ENCODE peak calls at places on chromosomes 6 and 20, in ten cellular contexts. K is tibial nerve, S is H1, I is A549, T is K562, Q is suprapubic skin, X is ovary, G is HepG2, L is upper lobe of left lung, E is transverse colon. C is an unnamed sample.

GRCh38 chr6:145815351-145815772 is 767 bp upstream of the FBXO30 start:
- DNase-seq in K (no peak), S (peak; percentile 74), I (peak; percentile 33), T (peak; percentile 47), Q (no peak), X (no peak), G (no peak), L (no peak), E (no peak), C (no peak)

GRCh38 chr6:1524040-1524480 is 85.7 kb upstream of the FOXC1 start:
- DNase-seq in K (peak; percentile 53), S (peak; percentile 94), I (peak; percentile 32), T (peak; percentile 91), Q (no peak), X (peak; percentile 83), G (no peak), L (peak; percentile 64), E (peak; percentile 36), C (peak; percentile 29)

GRCh38 chr6:33694401-33694931 is 17.0 kb downstream of the UQCC2 start:
- DNase-seq in K (no peak), S (no peak), I (no peak), T (peak; percentile 56), Q (no peak), X (no peak), G (no peak), L (no peak), E (no peak), C (no peak)

GRCh38 chr6:113630365-113630737 is 226.8 kb upstream of the MARCKS start:
- DNase-seq in K (no peak), S (no peak), I (no peak), T (no peak), Q (no peak), X (no peak), G (no peak), L (no peak), E (no peak), C (no peak)

GRCh38 chr20:21559305-21559704 is 45.4 kb upstream of the NKX2-2 start:
- DNase-seq in K (no peak), S (no peak), I (no peak), T (no peak), Q (no peak), X (no peak), G (no peak), L (no peak), E (no peak), C (no peak)

GRCh38 chr6:7461416-7461815 is 71.8 kb downstream of the RIOK1 start:
- DNase-seq in K (no peak), S (no peak), I (no peak), T (no peak), Q (no peak), X (no peak), G (no peak), L (no peak), E (no peak), C (no peak)

GRCh38 chr6:70707893-70708292 is 40.2 kb downstream of the SMAP1 start:
- DNase-seq in K (no peak), S (no peak), I (no peak), T (no peak), Q (no peak), X (no peak), G (no peak), L (no peak), E (no peak), C (no peak)

GRCh38 chr6:57021086-57021720 is 25.3 kb upstream of the KIAA1586 start:
- DNase-seq in K (no peak), S (no peak), I (peak; percentile 36), T (peak; percentile 35), Q (no peak), X (no peak), G (peak; percentile 46), L (no peak), E (no peak), C (no peak)

GRCh38 chr20:1119128-1119505 is 715 bp downstream of the PSMF1 start:
- DNase-seq in K (no peak), S (no peak), I (no peak), T (no peak), Q (no peak), X (no peak), G (peak; percentile 19), L (no peak), E (no peak), C (no peak)

GRCh38 chr6:150245148-150245547 is 102.3 kb downstream of the PPP1R14C start:
- DNase-seq in K (no peak), S (no peak), I (no peak), T (no peak), Q (no peak), X (no peak), G (no peak), L (no peak), E (no peak), C (no peak)

GRCh38 chr20:50628326-50628725 is 63.0 kb downstream of the RIPOR3 start:
- DNase-seq in K (no peak), S (no peak), I (no peak), T (no peak), Q (no peak), X (no peak), G (peak; percentile 33), L (no peak), E (no peak), C (no peak)

GRCh38 chr6:125957845-125958244 is 1.3 kb downstream of the HINT3 start:
- DNase-seq in K (peak; percentile 62), S (no peak), I (no peak), T (peak; percentile 43), Q (no peak), X (no peak), G (peak; percentile 64), L (peak; percentile 74), E (peak; percentile 24), C (no peak)

GRCh38 chr20:61173966-61174725 is 77.9 kb upstream of the CDH4 start:
- DNase-seq in K (no peak), S (no peak), I (no peak), T (no peak), Q (no peak), X (no peak), G (no peak), L (no peak), E (no peak), C (no peak)

DNA sequence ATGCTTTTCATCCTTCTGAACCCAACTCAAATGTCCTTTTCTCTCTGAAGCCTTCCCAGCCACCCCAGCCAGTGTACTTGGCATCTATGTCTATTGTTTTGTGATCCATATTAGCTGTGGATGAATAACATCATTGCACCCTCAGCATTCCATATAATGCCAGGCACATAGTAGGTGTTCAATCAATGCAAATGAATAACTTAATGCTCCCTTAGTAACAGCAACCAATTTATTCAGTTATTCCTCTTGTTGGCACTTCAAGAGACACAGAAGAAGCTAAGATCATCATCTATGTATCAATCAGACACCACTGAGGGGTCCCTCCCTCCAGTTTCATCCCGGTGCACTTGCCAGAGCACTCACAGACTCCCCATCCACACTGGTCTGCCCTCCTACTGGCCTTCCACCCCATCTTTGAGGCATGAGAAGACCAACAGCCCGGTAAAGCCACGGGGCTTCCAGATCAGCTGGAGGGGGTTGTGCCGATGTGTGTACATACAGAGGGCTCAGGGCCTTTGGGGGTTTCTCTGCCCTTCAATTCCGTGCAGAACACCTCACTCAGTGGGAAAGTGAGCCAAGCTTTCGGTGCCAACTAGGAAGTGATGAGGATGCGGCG is 2.4 kb upstream of the TAF8 start:
- DNase-seq in K (no peak), S (no peak), I (no peak), T (no peak), Q (no peak), X (peak; percentile 45), G (no peak), L (no peak), E (no peak), C (no peak)
- H3K4me1 ChIP-seq in K (peaks cover 63% of the 10 kb centered on the region), S (peaks cover 13% of the 10 kb centered on the region), I (peaks cover 58% of the 10 kb centered on the region), T (peaks cover 59% of the 10 kb centered on the region), Q (peaks cover 81% of the 10 kb centered on the region), X (peaks cover 7% of the 10 kb centered on the region), G (peaks cover 73% of the 10 kb centered on the region), L (peaks cover 68% of the 10 kb centered on the region), E (peaks cover 79% of the 10 kb centered on the region), C (peaks cover 70% of the 10 kb centered on the region)

GRCh38 chr20:53001502-53002301 is 29.5 kb downstream of the TSHZ2 start:
- DNase-seq in K (no peak), S (no peak), I (no peak), T (no peak), Q (no peak), X (no peak), G (no peak), L (no peak), E (no peak), C (no peak)
- TF ChIP-seq EP300 in K (no peak), S (no peak), I (no peak), T (no peak), Q (no peak), X (no peak), G (no peak), L (no peak), E (no peak), C (no peak)

GRCh38 chr6:148211777-148212324 is 130.8 kb upstream of the SASH1 start:
- DNase-seq in K (no peak), S (no peak), I (no peak), T (no peak), Q (no peak), X (no peak), G (no peak), L (no peak), E (no peak), C (no peak)
- TF ChIP-seq POLR2A in K (no peak), S (no peak), I (no peak), T (no peak), Q (no peak), X (no peak), G (no peak), L (no peak), E (no peak), C (no peak)

GRCh38 chr6:20606831-20607230 is 72.6 kb downstream of the CDKAL1 start:
- DNase-seq in K (no peak), S (no peak), I (no peak), T (no peak), Q (no peak), X (no peak), G (no peak), L (no peak), E (no peak), C (no peak)

GRCh38 chr6:20605061-20605460 is 70.8 kb downstream of the CDKAL1 start:
- DNase-seq in K (no peak), S (no peak), I (no peak), T (no peak), Q (no peak), X (no peak), G (no peak), L (no peak), E (no peak), C (no peak)

GRCh38 chr6:20600831-20601230 is 66.6 kb downstream of the CDKAL1 start:
- DNase-seq in K (no peak), S (no peak), I (no peak), T (no peak), Q (no peak), X (no peak), G (no peak), L (no peak), E (no peak), C (no peak)

GRCh38 chr6:20605581-20605980 is 71.3 kb downstream of the CDKAL1 start:
- DNase-seq in K (no peak), S (no peak), I (no peak), T (no peak), Q (no peak), X (no peak), G (no peak), L (no peak), E (no peak), C (no peak)

DNA sequence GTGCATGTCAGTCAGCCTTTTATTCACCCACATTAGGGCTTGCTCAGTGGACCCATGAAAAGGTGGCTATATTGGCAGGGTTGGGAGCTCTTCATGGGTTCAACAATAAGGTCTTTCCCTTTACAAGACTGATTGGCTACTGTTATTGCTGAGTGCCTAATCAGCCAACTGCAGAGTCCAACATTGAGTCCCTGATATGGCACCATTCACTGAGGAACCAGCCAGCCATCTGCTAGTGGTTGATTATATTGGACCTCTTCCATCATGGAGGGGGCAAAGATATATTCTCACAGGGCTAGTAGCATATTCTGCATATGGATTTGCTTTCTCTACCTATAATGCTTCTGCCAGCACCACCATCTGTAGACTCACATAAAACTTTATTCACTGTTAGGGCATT is 69.9 kb downstream of the CDKAL1 start:
- DNase-seq in K (no peak), S (no peak), I (no peak), T (no peak), Q (no peak), X (no peak), G (no peak), L (no peak), E (no peak), C (no peak)
- H3K4me1 ChIP-seq in K (no peaks in the 10 kb centered on the region), S (no peaks in the 10 kb centered on the region), I (no peaks in the 10 kb centered on the region), T (no peaks in the 10 kb centered on the region), Q (no peaks in the 10 kb centered on the region), X (peaks cover 3% of the 10 kb centered on the region), G (no peaks in the 10 kb centered on the region), L (no peaks in the 10 kb centered on the region), E (no peaks in the 10 kb centered on the region), C (peaks cover 5% of the 10 kb centered on the region)

C was measured in stomach.